ENCODE peak calls at places on chromosomes 12 and 14, in six cellular contexts. I is NB4, D is epithelial cell of esophagus, G is dorsolateral prefrontal cortex, S is A549, C is AG04450. H is an unnamed sample.

GRCh38 chr12:100348657-100349454 is 8.0 kb upstream of the SLC17A8 start:
- DNase-seq in I (peak; percentile 51), D (peak; percentile 47), G (no peak), S (peak; percentile 34), C (no peak), H (peak; percentile 32)

GRCh38 chr12:67804168-67804567 is 155.6 kb downstream of the DYRK2 start:
- DNase-seq in I (no peak), D (no peak), G (no peak), S (no peak), C (no peak), H (no peak)

GRCh38 chr12:130796985-130797686 is 41.9 kb downstream of the STX2 start:
- DNase-seq in I (no peak), D (no peak), G (no peak), S (no peak), C (no peak), H (no peak)

GRCh38 chr12:9936597-9936996 is 4.4 kb upstream of the CLEC2A start:
- DNase-seq in I (no peak), D (no peak), G (no peak), S (no peak), C (no peak), H (no peak)

GRCh38 chr12:25301798-25302197 is 51.1 kb upstream of the KRAS start:
- DNase-seq in I (no peak), D (no peak), G (no peak), S (no peak), C (no peak), H (no peak)

GRCh38 chr12:105980048-105980447 is 158.7 kb downstream of the NUAK1 start:
- DNase-seq in I (no peak), D (no peak), G (no peak), S (no peak), C (no peak), H (no peak)

GRCh38 chr14:42001436-42001835 is 394.8 kb downstream of the LRFN5 start:
- DNase-seq in I (no peak), D (no peak), G (no peak), S (no peak), C (no peak), H (no peak)

GRCh38 chr12:805022-805632 is 52.7 kb downstream of the WNK1 start:
- DNase-seq in I (peak; percentile 37), D (no peak), G (no peak), S (no peak), C (no peak), H (no peak)

GRCh38 chr12:122421815-122422737 is at the start of gene CLIP1:
- DNase-seq in I (peak; percentile 84), D (peak; percentile 81), G (peak; percentile 62), S (peak; percentile 40), C (no peak), H (no peak)

GRCh38 chr14:77599894-77600293 is 16.5 kb downstream of the SPTLC2 start:
- DNase-seq in I (no peak), D (peak; percentile 29), G (no peak), S (no peak), C (no peak), H (no peak)

GRCh38 chr14:58574623-58575022 is 63.1 kb upstream of the DACT1 start:
- DNase-seq in I (no peak), D (peak; percentile 8), G (no peak), S (no peak), C (no peak), H (no peak)

GRCh38 chr12:124581299-124581698 is 13.9 kb upstream of the NCOR2 start:
- DNase-seq in I (no peak), D (peak; percentile 97), G (no peak), S (no peak), C (no peak), H (no peak)

GRCh38 chr12:112116232-112117060 is 7.9 kb upstream of the NAA25 start:
- DNase-seq in I (peak; percentile 94), D (peak; percentile 62), G (peak; percentile 85), S (peak; percentile 28), C (no peak), H (peak; percentile 53)

GRCh38 chr12:43858096-43858495 is 22.2 kb downstream of the TMEM117 start:
- DNase-seq in I (no peak), D (no peak), G (peak; percentile 44), S (no peak), C (no peak), H (no peak)

GRCh38 chr14:101535232-101535631 is 26.1 kb upstream of the DIO3 start:
- DNase-seq in I (peak; percentile 81), D (no peak), G (no peak), S (peak; percentile 51), C (no peak), H (no peak)

DNA sequence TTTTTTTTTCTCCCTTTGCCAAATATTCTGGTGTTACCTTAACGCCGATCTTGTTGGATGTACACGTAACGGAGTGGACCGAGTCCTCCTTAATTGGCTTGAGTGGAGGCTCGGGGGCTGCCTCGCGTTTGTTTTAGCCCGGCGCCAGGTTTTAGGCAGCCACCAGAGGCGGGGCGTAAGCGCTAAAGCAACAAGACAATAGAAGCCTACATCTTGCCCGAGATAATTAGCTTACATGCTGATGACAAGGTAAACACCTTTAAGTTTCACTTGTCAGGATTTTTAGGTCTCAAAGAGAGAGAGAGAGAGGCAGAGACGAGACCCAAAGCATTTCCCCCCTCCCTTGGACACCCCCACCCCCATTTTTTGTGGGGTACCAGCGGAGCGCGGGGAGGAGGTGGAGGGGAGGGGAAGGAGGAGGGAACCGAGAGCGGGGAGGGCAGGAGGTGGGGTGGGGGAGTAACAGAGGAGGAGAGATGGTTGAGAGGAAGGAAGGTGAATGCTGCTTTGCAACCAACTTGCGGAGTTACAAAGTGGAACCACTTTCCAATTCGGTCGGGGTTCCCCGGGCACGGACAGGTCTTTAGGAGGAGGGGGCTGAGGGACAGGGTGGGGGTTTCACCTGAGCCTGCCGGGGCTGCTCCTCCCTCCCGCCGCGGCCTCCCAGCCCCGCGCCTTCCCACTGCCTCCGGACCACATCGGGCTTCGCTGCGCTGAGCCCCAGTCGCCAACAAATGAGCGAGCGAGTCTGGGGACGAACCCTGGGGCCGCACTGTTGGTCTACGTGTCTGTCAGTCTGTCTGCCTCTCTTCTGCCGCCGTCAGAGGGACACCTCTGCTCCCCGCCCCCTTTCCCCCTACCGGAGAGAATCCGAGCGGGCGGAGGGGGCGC is at the start of gene NKX2-1:
- DNase-seq in I (peak; percentile 4), D (no peak), G (no peak), S (peak; percentile 43), C (no peak), H (no peak)
- H3K4me3 ChIP-seq in I (no peak within 1 kb of the TSS), D (peak within 1 kb of the TSS; percentile 55), G (peak within 1 kb of the TSS; percentile 44), S (peak within 1 kb of the TSS; percentile 54), C (no peak within 1 kb of the TSS), H (no peak within 1 kb of the TSS)

GRCh38 chr12:102503871-102504270 is 23.5 kb upstream of the IGF1 start:
- DNase-seq in I (no peak), D (no peak), G (no peak), S (no peak), C (no peak), H (no peak)
- TF ChIP-seq CTCF in I (no peak), D (no peak), G (no peak), S (no peak), C (no peak), H (no peak)

GRCh38 chr12:12749433-12749832 is 32.3 kb downstream of the CDKN1B start:
- DNase-seq in I (no peak), D (no peak), G (no peak), S (no peak), C (no peak), H (no peak)
- H3K4me3 ChIP-seq in I (no peak overlapping the region), D (no peak overlapping the region), G (peak overlapping the region; percentile 51), S (no peak overlapping the region), C (peak overlapping the region; percentile 10), H (no peak overlapping the region)

DNA sequence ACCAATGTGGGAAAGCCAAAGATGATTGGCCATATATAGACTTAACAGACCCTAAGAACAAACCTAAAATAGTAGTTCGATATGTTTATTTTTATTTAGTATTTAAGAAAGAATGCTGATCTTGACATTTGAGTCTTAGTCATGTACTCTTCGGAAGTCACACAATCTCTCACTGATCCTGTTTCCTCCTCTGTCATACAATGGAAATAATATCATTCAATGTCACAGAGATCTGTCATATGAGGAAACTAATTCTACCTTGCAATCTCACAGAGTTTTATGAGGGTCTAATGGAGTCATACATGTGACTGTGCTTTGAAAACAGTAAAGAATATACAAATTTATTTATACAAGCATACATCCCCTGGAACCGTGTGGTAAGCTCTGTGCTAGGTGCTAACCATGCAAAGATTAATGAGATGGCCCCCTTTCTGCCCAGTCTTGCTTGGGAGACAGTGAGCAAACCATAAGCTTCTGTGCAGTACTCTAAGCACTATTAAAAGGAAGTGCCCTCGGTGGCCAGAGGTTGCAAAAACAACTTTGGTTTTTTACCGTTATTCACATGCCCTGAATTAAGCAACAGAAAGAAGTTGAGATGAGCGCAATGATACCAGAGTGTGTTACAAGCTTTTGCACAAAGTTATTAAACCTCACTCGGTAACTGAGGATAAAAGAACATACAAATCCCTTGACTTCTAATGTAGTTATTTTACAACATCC is 1.7 kb upstream of the LIN7A start:
- DNase-seq in I (peak; percentile 95), D (no peak), G (no peak), S (no peak), C (no peak), H (no peak)
- TF ChIP-seq CTCF in I (no peak), D (no peak), G (no peak), S (no peak), C (no peak), H (no peak)

H was measured in astrocyte of the cerebellum.